ENCODE peak calls at places on chromosomes 1 and 21, in five cellular contexts. H is fibroblast of the aortic adventitia, O is HFF-Myc, S is DND-41, B is HCT116. Y is an unnamed sample.

GRCh38 chr1:193417945-193418744 is 231.7 kb upstream of the B3GALT2 start:
- DNase-seq in B (no peak), O (no peak), H (peak), S (peak), Y (no peak)

GRCh38 chr1:207335695-207336363 is 14.4 kb downstream of the CD55 start:
- DNase-seq in O (no peak), H (no peak), S (peak), B (no peak), Y (no peak)

GRCh38 chr1:55631508-55631907 is 416.3 kb upstream of the USP24 start:
- DNase-seq in S (no peak), B (no peak), O (no peak), H (peak), Y (no peak)

GRCh38 chr21:41615613-41616012 is 107.7 kb upstream of the TMPRSS2 start:
- DNase-seq in O (peak), B (no peak), S (no peak), H (peak), Y (peak)

GRCh38 chr21:41611966-41612606 is 104.1 kb upstream of the TMPRSS2 start:
- DNase-seq in S (peak), O (no peak), H (peak), B (peak), Y (no peak)

GRCh38 chr1:66751160-66751559 is 1.1 kb upstream of the DYNLT5 start:
- DNase-seq in B (no peak), O (no peak), H (no peak), S (no peak), Y (no peak)

GRCh38 chr21:16084776-16085364 is 355.1 kb downstream of the USP25 start:
- DNase-seq in B (no peak), S (no peak), H (peak), O (peak), Y (no peak)

GRCh38 chr1:21622466-21623315 is 46.5 kb downstream of the RAP1GAP start:
- DNase-seq in O (no peak), H (no peak), B (no peak), S (no peak), Y (no peak)

GRCh38 chr1:6506210-6507036 is 15.0 kb upstream of the PLEKHG5 start:
- DNase-seq in O (no peak), S (no peak), B (no peak), H (no peak), Y (no peak)

GRCh38 chr1:232303221-232303620 is 326.7 kb downstream of the SIPA1L2 start:
- DNase-seq in S (no peak), H (no peak), O (no peak), B (no peak), Y (no peak)

GRCh38 chr1:232305020-232305419 is 324.9 kb downstream of the SIPA1L2 start:
- DNase-seq in B (no peak), H (no peak), S (no peak), O (no peak), Y (no peak)

GRCh38 chr1:232308616-232309015 is 321.3 kb downstream of the SIPA1L2 start:
- DNase-seq in O (no peak), S (no peak), H (no peak), B (no peak), Y (no peak)

GRCh38 chr1:232307299-232307698 is 322.6 kb downstream of the SIPA1L2 start:
- DNase-seq in O (no peak), B (no peak), H (no peak), S (no peak), Y (no peak)

GRCh38 chr1:232306269-232306911 is 323.5 kb downstream of the SIPA1L2 start:
- DNase-seq in H (peak), B (no peak), O (no peak), S (no peak), Y (no peak)
- TF ChIP-seq CTCF in H (peak), B (no peak), O (no peak), S (no peak), Y (peak)

GRCh38 chr1:43520100-43520828 is 10.4 kb upstream of the PTPRF start:
- DNase-seq in O (no peak), B (no peak), S (no peak), H (no peak), Y (no peak)

GRCh38 chr1:43521716-43522115 is 9.0 kb upstream of the PTPRF start:
- DNase-seq in O (no peak), S (no peak), H (no peak), B (no peak), Y (no peak)

GRCh38 chr1:43522776-43523480 is 7.8 kb upstream of the PTPRF start:
- DNase-seq in O (peak), S (no peak), H (peak), B (peak), Y (peak)

GRCh38 chr1:43521078-43521477 is 9.6 kb upstream of the PTPRF start:
- DNase-seq in H (no peak), B (no peak), S (no peak), O (no peak), Y (no peak)

DNA sequence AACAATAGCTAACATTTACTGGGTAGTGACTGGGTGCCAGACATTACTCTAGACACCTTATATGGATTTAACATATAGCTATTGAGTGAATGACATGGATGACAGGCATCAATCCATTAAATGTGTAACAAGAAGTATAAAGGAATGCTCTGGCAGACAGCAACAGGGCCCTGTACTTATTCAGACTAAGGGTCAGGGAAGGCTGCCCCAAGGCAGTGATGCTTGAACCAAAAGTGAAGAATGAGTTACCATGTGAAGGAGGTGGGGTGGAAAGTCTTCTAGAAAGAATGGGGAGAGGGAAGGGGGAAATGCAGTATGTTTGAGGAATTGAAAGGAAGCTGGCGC is 8.3 kb upstream of the PTPRF start:
- DNase-seq in S (no peak), B (no peak), O (no peak), H (no peak), Y (no peak)
- H3K4me3 ChIP-seq in S (no peak), B (no peak), O (no peak), H (no peak), Y (no peak)

DNA sequence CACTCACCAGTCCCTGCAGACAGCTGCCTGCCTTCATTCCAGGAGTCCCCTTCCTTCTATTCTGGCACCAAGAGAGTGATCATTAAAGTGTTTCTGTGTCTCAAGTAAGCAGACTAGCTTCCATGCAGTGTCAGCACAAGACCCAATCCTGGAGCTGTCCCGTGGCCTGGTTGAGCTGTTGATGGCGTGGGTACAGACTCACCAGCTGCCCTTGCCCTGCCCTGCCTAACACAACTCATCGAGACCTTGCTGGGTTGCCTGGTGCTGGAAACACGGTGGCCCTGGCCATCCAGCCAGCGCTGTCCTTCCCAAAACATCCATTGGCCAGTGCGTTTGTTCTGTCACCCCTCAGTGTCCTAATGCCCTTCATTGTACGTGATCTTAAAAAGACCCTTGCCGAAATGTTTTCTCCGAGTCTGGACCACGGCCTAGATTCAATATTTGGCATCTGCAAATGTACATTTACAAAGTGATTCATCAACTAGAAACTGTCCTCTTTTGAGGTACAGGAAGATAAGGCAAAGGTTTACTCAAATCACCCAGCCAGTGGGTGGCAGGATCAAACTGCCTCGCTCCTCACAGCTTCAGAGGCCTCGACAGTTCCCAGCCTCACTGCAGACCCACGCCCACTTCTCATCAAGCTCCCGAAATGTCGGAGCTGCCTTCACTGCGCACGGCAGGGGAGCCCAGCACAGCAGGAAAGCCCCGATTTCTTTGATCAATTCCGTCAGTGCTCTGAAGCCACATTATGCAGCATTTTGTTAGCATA is 494.1 kb downstream of the KIF26B start:
- DNase-seq in H (no peak), O (no peak), S (no peak), B (no peak), Y (no peak)
- TF ChIP-seq CTCF in H (no peak), O (no peak), S (no peak), B (no peak), Y (no peak)

GRCh38 chr21:45407629-45408247 is 2.8 kb downstream of the COL18A1 start:
- DNase-seq in O (no peak), B (no peak), H (no peak), S (no peak), Y (no peak)

GRCh38 chr21:45406801-45407628 is 2.0 kb downstream of the COL18A1 start:
- DNase-seq in H (no peak), S (no peak), O (no peak), B (no peak), Y (no peak)

GRCh38 chr21:45405271-45405818 is 380 bp downstream of the COL18A1 start:
- DNase-seq in O (no peak), S (no peak), H (peak), B (no peak), Y (no peak)

GRCh38 chr21:45404726-45405270 is at the start of gene COL18A1:
- DNase-seq in H (peak), B (no peak), S (no peak), O (no peak), Y (no peak)

GRCh38 chr21:45405819-45406762 is 1.1 kb downstream of the COL18A1 start:
- DNase-seq in O (no peak), S (no peak), B (no peak), H (peak), Y (no peak)
- H3K4me3 ChIP-seq in O (peak), S (no peak), B (peak), H (peak), Y (peak)

GRCh38 chr1:114757455-114758250 is at the start of gene CSDE1:
- DNase-seq in H (peak), B (peak), S (peak), O (peak), Y (peak)

GRCh38 chr1:114756949-114757454 is 782 bp downstream of the CSDE1 start:
- DNase-seq in O (no peak), H (peak), B (no peak), S (no peak), Y (no peak)

GRCh38 chr1:114755006-114755936 is 2.5 kb downstream of the CSDE1 start:
- DNase-seq in H (no peak), B (no peak), O (no peak), S (no peak), Y (no peak)

GRCh38 chr1:114756009-114756892 is 1.5 kb downstream of the CSDE1 start:
- DNase-seq in B (no peak), S (no peak), O (no peak), H (no peak), Y (no peak)

DNA sequence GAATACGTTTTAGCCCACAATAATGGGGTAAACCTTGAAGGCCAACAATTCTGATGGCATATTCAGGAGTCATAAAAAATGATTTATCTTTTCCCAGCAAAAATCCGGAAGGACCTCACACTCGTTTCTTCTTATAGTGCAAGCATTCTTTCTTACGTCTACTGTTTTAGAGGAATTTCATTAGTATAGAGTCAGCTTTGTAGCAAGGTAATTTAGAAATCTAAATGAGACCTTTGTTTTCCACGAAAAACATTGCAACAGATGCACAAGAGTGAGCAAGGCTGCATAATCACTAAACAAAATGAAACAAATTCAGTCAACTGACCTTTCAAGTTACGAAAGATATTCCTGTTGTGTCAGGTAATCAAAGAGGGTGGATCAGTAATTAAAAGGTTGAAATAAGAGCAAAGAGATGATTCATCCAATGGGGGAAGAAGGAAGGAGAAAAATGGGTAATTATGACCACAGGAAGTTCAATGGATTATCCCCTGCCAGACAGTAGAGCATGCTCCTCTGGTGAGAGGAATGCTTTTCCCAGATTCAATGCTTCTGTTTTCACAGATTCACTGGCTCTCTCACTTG is 558 bp upstream of the CSDE1 start:
- DNase-seq in S (no peak), H (no peak), B (no peak), O (peak), Y (no peak)
- TF ChIP-seq CTCF in S (no peak), H (no peak), B (no peak), O (no peak), Y (no peak)

DNA sequence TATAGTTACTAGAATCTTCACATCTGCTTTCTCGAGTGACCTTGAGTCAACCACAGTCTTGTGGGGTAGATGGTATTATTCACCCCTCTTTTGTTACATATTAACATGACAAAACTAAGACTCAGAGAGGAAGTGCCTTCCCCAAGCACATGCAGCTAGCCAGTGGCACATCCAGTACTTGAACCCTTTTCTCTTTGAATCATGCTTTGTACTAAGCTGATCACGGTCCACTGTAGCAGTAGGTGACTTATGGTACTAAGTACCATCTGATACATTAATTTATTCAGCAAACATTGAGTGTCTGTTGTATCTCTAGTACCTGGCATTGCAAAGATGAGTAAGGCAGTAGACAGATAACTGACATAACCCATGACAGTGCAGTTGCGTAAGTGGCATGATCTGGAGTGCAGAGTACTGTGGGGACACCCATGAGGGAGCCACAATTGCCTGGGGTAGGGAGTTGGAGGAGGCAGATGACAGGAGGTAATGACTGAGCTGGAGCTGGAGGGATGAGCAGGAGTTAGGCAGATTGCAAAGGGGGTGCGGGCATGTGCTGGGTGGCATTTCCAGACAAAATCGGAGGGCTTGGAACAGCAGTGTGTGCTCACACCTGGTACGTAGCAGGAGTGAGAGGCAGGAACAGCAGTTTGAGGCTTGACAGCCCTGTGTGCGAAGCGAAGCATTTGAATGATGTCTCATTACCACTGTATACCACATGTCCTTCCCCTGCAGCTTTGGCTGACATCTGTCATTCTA is 29.8 kb downstream of the UCK2 start:
- DNase-seq in H (no peak), S (no peak), O (no peak), B (no peak), Y (no peak)
- H3K4me3 ChIP-seq in H (no peak), S (no peak), O (no peak), B (no peak), Y (no peak)

DNA sequence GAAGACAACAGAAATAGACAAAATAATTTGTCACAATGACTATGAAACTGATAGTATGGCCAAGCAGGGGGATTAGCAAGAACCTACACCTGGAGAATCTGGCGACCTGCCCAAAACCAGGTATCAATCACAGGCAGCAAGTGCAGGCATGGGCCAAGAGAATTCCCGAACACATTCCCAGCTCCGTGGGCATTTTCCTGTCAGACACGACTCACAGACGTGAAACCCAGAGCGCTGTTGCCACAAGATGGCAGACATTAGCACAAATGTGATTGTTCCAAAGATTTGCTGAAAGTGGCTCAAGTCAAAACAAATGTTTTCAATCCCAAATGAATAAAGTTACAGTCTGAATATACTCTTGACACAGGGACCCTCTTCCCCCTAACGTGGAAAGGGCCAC is 36.8 kb downstream of the HLCS start:
- DNase-seq in B (no peak), O (no peak), S (no peak), H (no peak), Y (no peak)
- TF ChIP-seq CTCF in B (no peak), O (peak), S (peak), H (no peak), Y (peak)

GRCh38 chr21:43340491-43341348 is 86.2 kb downstream of the SIK1 start:
- DNase-seq in O (no peak), H (peak), S (no peak), B (peak), Y (peak)

GRCh38 chr21:43339668-43340067 is 87.3 kb downstream of the SIK1 start:
- DNase-seq in B (no peak), O (no peak), H (no peak), S (no peak), Y (no peak)

GRCh38 chr21:43335119-43335518 is 91.8 kb downstream of the SIK1 start:
- DNase-seq in O (no peak), H (no peak), B (no peak), S (no peak), Y (no peak)

GRCh38 chr21:43338951-43339350 is 88.0 kb downstream of the SIK1 start:
- DNase-seq in O (no peak), H (no peak), S (peak), B (no peak), Y (no peak)

GRCh38 chr21:43337901-43338655 is 88.9 kb downstream of the SIK1 start:
- DNase-seq in S (no peak), O (no peak), B (no peak), H (no peak), Y (no peak)
- H3K4me3 ChIP-seq in S (no peak), O (no peak), B (no peak), H (no peak), Y (no peak)